ENCODE peak calls at places on chromosomes 6 and 20, in six cellular contexts. X is choroid plexus epithelial cell; W is mammary epithelial cell; G is GM23338; Y is ascending aorta; V is CD8-positive, alpha-beta T cell. Q is an unnamed sample.

GRCh38 chr20:48739395-48740268 is 88.2 kb downstream of the PREX1 start:
- DNase-seq in X (no peak), W (no peak), G (no peak), Y (no peak), V (no peak), Q (no peak)

GRCh38 chr20:43831496-43832065 is 83.1 kb upstream of the TOX2 start:
- DNase-seq in X (no peak), W (no peak), G (no peak), Y (no peak), V (no peak), Q (no peak)

GRCh38 chr6:98054453-98054852 is 771.4 kb upstream of the MMS22L start:
- DNase-seq in X (peak), W (peak), G (peak), Y (no peak), V (no peak), Q (peak)

GRCh38 chr20:9508696-9509178 is 5.7 kb upstream of the LAMP5 start:
- DNase-seq in X (no peak), W (no peak), G (peak), Y (no peak), V (no peak), Q (no peak)

GRCh38 chr20:8790442-8791074 is 278.3 kb upstream of the PLCB4 start:
- DNase-seq in X (peak), W (peak), G (peak), Y (peak), V (no peak), Q (peak)

GRCh38 chr20:26163890-26164289 is 467.2 kb upstream of the ZNF337 start:
- DNase-seq in X (peak), W (peak), G (no peak), Y (no peak), V (no peak), Q (peak)

GRCh38 chr20:36273414-36274247 is 32.5 kb upstream of the DLGAP4 start:
- DNase-seq in X (peak), W (no peak), G (peak), Y (no peak), V (no peak), Q (peak)

GRCh38 chr20:41664584-41664983 is 46.4 kb upstream of the CHD6 start:
- DNase-seq in X (peak), W (no peak), G (peak), Y (no peak), V (no peak), Q (peak)

GRCh38 chr6:30556714-30556963 is 350 bp upstream of the GNL1 start:
- DNase-seq in X (no peak), W (peak), G (peak), Y (peak), V (peak), Q (no peak)

GRCh38 chr6:127164009-127164408 is 45.5 kb downstream of the RSPO3 start:
- DNase-seq in X (no peak), W (no peak), G (peak), Y (no peak), V (no peak), Q (no peak)

GRCh38 chr6:37622639-37623038 is 75.0 kb downstream of the MDGA1 start:
- DNase-seq in X (no peak), W (no peak), G (no peak), Y (no peak), V (no peak), Q (peak)

GRCh38 chr6:12094689-12095088 is 82.6 kb downstream of the HIVEP1 start:
- DNase-seq in X (no peak), W (no peak), G (no peak), Y (no peak), V (no peak), Q (no peak)
- H3K4me3 ChIP-seq in X (no peak), W (no peak), G (no peak), Y (no peak), V (no peak), Q (no peak)

GRCh38 chr6:168157272-168158007 is 78.4 kb upstream of the FRMD1 start:
- DNase-seq in X (peak), W (peak), G (peak), Y (no peak), V (peak), Q (peak)
- H3K4me3 ChIP-seq in X (peak), W (no peak), G (no peak), Y (no peak), V (no peak), Q (no peak)

DNA sequence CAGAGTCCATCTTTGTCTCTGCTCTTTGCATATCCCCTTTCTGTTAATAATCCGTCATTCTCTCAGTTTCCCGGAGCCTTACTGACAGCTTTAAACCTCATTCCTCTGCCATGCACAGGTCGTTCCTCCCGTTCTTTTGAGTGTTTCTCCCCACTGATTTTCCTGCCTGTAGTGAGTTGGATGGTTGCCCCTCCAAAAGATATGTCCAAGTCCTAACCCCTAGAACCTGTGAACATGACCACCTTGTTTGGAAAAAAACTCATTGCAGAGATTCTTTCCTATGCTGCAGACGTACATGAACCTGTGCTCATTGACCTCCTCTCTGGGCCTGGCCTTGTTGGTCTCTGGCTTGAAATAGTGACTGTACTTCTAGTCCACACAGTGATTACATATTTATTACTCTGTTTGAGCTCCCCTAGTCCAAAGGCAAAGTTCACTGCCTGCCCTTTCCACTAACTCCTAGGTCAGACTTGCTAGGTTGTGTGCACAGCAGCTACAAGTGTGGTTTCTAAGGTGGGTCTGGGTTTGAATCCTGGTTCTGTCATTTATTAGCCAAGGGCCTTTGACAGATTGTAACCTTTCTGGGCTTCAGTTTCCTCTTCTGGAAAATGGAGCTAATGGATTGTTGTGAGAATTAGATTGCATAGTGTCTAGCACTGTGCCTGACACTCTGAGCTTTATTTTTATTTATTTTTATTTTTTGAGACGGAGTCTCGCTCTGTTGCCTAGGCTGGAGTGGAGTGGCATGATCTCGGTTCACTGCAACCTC is 29.3 kb downstream of the PPARD start:
- DNase-seq in X (no peak), W (no peak), G (no peak), Y (no peak), V (no peak), Q (no peak)
- H3K4me3 ChIP-seq in X (no peak), W (no peak), G (no peak), Y (no peak), V (no peak), Q (no peak)

GRCh38 chr6:137233561-137234504 is 14.6 kb upstream of the IFNGR1 start:
- DNase-seq in X (peak), W (peak), G (no peak), Y (peak), V (no peak), Q (peak)
- H3K4me3 ChIP-seq in X (no peak), W (no peak), G (no peak), Y (no peak), V (no peak), Q (no peak)

GRCh38 chr6:10409766-10410209 is 5.1 kb downstream of the TFAP2A start:
- DNase-seq in X (no peak), W (peak), G (peak), Y (no peak), V (no peak), Q (no peak)
- H3K4me3 ChIP-seq in X (no peak), W (peak), G (peak), Y (no peak), V (no peak), Q (peak)

GRCh38 chr6:17281497-17282481 is 628 bp downstream of the RBM24 start:
- DNase-seq in X (no peak), W (no peak), G (peak), Y (peak), V (no peak), Q (no peak)

GRCh38 chr6:17280552-17281090 is 540 bp upstream of the RBM24 start:
- DNase-seq in X (no peak), W (no peak), G (peak), Y (peak), V (no peak), Q (no peak)

GRCh38 chr6:17281100-17281496 is at the start of gene RBM24:
- DNase-seq in X (peak), W (peak), G (peak), Y (peak), V (no peak), Q (peak)

GRCh38 chr6:17280138-17280537 is 1.0 kb upstream of the RBM24 start:
- DNase-seq in X (no peak), W (no peak), G (no peak), Y (no peak), V (no peak), Q (no peak)

GRCh38 chr6:17283074-17283473 is 1.9 kb downstream of the RBM24 start:
- DNase-seq in X (no peak), W (no peak), G (no peak), Y (no peak), V (no peak), Q (no peak)
- H3K4me3 ChIP-seq in X (no peak), W (no peak), G (peak), Y (no peak), V (no peak), Q (no peak)

GRCh38 chr20:40628877-40629276 is 60.2 kb downstream of the MAFB start:
- DNase-seq in X (peak), W (no peak), G (no peak), Y (no peak), V (no peak), Q (no peak)
- H3K4me3 ChIP-seq in X (no peak), W (no peak), G (no peak), Y (no peak), V (no peak), Q (no peak)

DNA sequence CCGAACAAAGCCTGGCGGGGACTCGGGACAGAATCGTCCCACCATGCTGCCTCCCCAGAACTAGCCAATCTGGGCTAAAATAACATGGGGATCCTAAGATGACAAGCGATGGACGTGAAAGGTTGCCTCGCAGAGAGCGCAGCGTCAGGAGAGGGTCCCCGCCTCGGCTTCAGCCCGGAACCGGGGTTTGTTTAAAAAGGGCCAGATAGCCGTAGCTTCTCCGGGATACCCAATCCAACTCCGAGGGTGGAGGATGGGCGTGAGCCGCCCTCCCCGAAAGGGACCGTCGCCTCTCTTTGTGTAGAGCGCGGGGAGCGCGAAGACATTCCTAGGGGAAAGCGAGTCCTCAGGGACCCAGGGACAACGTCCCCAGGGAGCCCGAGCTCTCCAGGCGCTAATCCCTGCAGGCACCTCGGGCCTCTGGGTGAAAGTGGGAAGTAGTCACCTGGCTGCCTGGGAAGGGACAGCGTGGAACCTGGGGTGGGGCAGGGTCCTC is 640 bp downstream of the CD24 start:
- DNase-seq in X (no peak), W (peak), G (peak), Y (no peak), V (no peak), Q (no peak)
- H3K4me3 ChIP-seq in X (no peak), W (peak), G (peak), Y (peak), V (peak), Q (peak)